ENCODE peak calls at places on chromosomes 2 and 18, in six cellular contexts. R is iPS-NIHi11, X is T-helper 1 cell, H is T-helper 17 cell, G is MM.1S, F is naive B cell. I is an unnamed sample.

GRCh38 chr18:46324556-46324955 is 220.4 kb downstream of the HAUS1 start:
- DNase-seq in G (no peak), X (no peak), R (peak; percentile 62), F (no peak), H (no peak), I (no peak)

GRCh38 chr18:59681521-59682004 is 15.7 kb downstream of the CCBE1 start:
- DNase-seq in H (no peak), G (no peak), R (no peak), F (no peak), X (no peak), I (no peak)

GRCh38 chr2:154338359-154338967 is 360.0 kb upstream of the KCNJ3 start:
- DNase-seq in H (no peak), G (no peak), R (peak; percentile 23), F (no peak), X (no peak), I (no peak)

GRCh38 chr2:115976916-115977315 is 1534.5 kb downstream of the DPP10 start:
- DNase-seq in G (no peak), H (no peak), F (no peak), X (no peak), R (no peak), I (no peak)

GRCh38 chr18:76374330-76375281 is 120.4 kb downstream of the ZNF516 start:
- DNase-seq in G (no peak), X (peak; percentile 7), F (no peak), R (no peak), H (no peak), I (no peak)

GRCh38 chr2:145022671-145023330 is 502.9 kb upstream of the ZEB2 start:
- DNase-seq in X (no peak), H (no peak), F (no peak), R (no peak), G (peak; percentile 21), I (no peak)

GRCh38 chr2:43293744-43294695 is 67.6 kb upstream of the ZFP36L2 start:
- DNase-seq in H (no peak), F (no peak), G (peak; percentile 46), R (no peak), X (no peak), I (no peak)

GRCh38 chr2:189442468-189442867 is 1.2 kb downstream of the WDR75 start:
- DNase-seq in R (no peak), F (no peak), H (no peak), X (no peak), G (no peak), I (no peak)

GRCh38 chr2:26988165-26988879 is 17.9 kb downstream of the MAPRE3 start:
- DNase-seq in X (no peak), G (no peak), H (no peak), R (no peak), F (no peak), I (no peak)

GRCh38 chr2:67516358-67516757 is 119.2 kb downstream of the ETAA1 start:
- DNase-seq in F (no peak), R (no peak), H (no peak), X (no peak), G (no peak), I (no peak)

GRCh38 chr2:132668986-132669853 is 785 bp downstream of the LYPD1 start:
- DNase-seq in X (no peak), H (no peak), G (no peak), F (no peak), R (peak; percentile 41), I (peak; percentile 82)

GRCh38 chr2:178241852-178242551 is 47.7 kb downstream of the OSBPL6 start:
- DNase-seq in X (no peak), R (peak; percentile 43), H (no peak), F (no peak), G (no peak), I (peak; percentile 48)

GRCh38 chr2:126655066-126655465 is 892 bp upstream of the GYPC start:
- DNase-seq in R (no peak), G (no peak), H (no peak), F (no peak), X (no peak), I (no peak)

GRCh38 chr2:121285077-121285449 is at the start of gene TFCP2L1:
- DNase-seq in X (no peak), G (no peak), F (no peak), H (no peak), R (peak; percentile 91), I (peak; percentile 68)

GRCh38 chr2:148998162-148998830 is 40.2 kb upstream of the LYPD6B start:
- DNase-seq in R (no peak), H (no peak), F (no peak), G (no peak), X (no peak), I (no peak)

GRCh38 chr2:169461143-169461542 is 18.2 kb upstream of the BBS5 start:
- DNase-seq in R (no peak), G (peak; percentile 34), X (no peak), F (no peak), H (no peak), I (no peak)

GRCh38 chr18:13409997-13410396 is 191.4 kb downstream of the LDLRAD4 start:
- DNase-seq in X (no peak), R (no peak), H (no peak), F (no peak), G (no peak), I (no peak)

GRCh38 chr2:8650256-8650655 is 31.6 kb upstream of the ID2 start:
- DNase-seq in R (no peak), H (no peak), F (no peak), G (no peak), X (no peak), I (no peak)

GRCh38 chr2:226671177-226671676 is 128.4 kb downstream of the IRS1 start:
- DNase-seq in X (no peak), R (no peak), G (peak; percentile 19), F (no peak), H (no peak), I (no peak)

GRCh38 chr2:217928324-217929293 is 74.2 kb downstream of the TNS1 start:
- DNase-seq in X (no peak), H (no peak), G (no peak), F (no peak), R (no peak), I (peak; percentile 66)

GRCh38 chr18:49638209-49638785 is 76.4 kb downstream of the LIPG start:
- DNase-seq in R (no peak), F (no peak), H (no peak), X (no peak), G (no peak), I (no peak)

GRCh38 chr2:218168635-218169462 is 2.1 kb upstream of the CXCR1 start:
- DNase-seq in G (peak; percentile 62), X (peak; percentile 61), H (peak; percentile 57), R (peak; percentile 86), F (peak; percentile 60), I (no peak)

GRCh38 chr2:61855178-61855523 is 1.3 kb upstream of the FAM161A start:
- DNase-seq in X (no peak), R (no peak), H (no peak), G (peak; percentile 14), F (no peak), I (peak; percentile 24)

GRCh38 chr18:76451475-76452331 is 43.3 kb downstream of the ZNF516 start:
- DNase-seq in H (no peak), R (no peak), F (no peak), X (no peak), G (no peak), I (peak; percentile 50)

GRCh38 chr2:24972315-24972958 is 682 bp upstream of the DNAJC27 start:
- DNase-seq in F (peak; percentile 63), X (peak; percentile 22), H (peak; percentile 20), R (peak; percentile 33), G (peak; percentile 57), I (no peak)

GRCh38 chr2:230153390-230153976 is 66.3 kb downstream of the SP110 start:
- DNase-seq in F (no peak), X (no peak), G (no peak), R (no peak), H (no peak), I (no peak)

GRCh38 chr18:66682855-66683322 is 79.0 kb upstream of the CDH19 start:
- DNase-seq in G (no peak), H (no peak), R (no peak), F (no peak), X (no peak), I (no peak)

GRCh38 chr2:101983486-101983885 is 8.3 kb upstream of the IL1R2 start:
- DNase-seq in H (no peak), G (no peak), R (no peak), F (no peak), X (no peak), I (no peak)

GRCh38 chr2:141591787-141592186 is 539.0 kb downstream of the LRP1B start:
- DNase-seq in G (no peak), R (no peak), F (no peak), H (no peak), X (no peak), I (no peak)

GRCh38 chr18:28357785-28358401 is 181.0 kb upstream of the CDH2 start:
- DNase-seq in R (peak; percentile 54), F (no peak), H (no peak), G (no peak), X (no peak), I (no peak)

GRCh38 chr18:63505566-63506335 is 29.0 kb downstream of the SERPINB5 start:
- DNase-seq in F (peak; percentile 11), R (peak; percentile 56), X (no peak), G (peak; percentile 30), H (no peak), I (no peak)

GRCh38 chr18:35998967-35999366 is 26.5 kb downstream of the RMP24 start:
- DNase-seq in X (no peak), F (no peak), H (no peak), G (no peak), R (no peak), I (no peak)

GRCh38 chr2:174597347-174598047 is at the start of gene WIPF1:
- DNase-seq in G (peak; percentile 90), F (peak; percentile 85), H (peak; percentile 31), X (peak; percentile 60), R (no peak), I (peak; percentile 64)